ENCODE peak calls at places on chromosome 15, in nine cellular contexts. U, H, E, B, O, P, V, N and I are unnamed samples.

GRCh38 chr15:69446947-69447346 is 5.7 kb upstream of the RPLP1 start:
- DNase-seq in U (no peak), H (no peak), E (no peak), B (no peak), O (no peak), P (no peak), V (no peak), N (no peak), I (no peak)

GRCh38 chr15:89822951-89823701 is 8.5 kb upstream of the ANPEP start:
- DNase-seq in U (peak; percentile 18), H (peak; percentile 73), E (peak; percentile 80), B (no peak), O (no peak), P (no peak), V (no peak), N (peak; percentile 74), I (peak; percentile 83)

GRCh38 chr15:78167227-78167888 is 18.2 kb downstream of the IDH3A start:
- DNase-seq in U (no peak), H (no peak), E (no peak), B (no peak), O (no peak), P (no peak), V (no peak), N (no peak), I (no peak)

GRCh38 chr15:26772588-26773484 is at the start of gene GABRB3:
- DNase-seq in U (no peak), H (no peak), E (peak; percentile 2), B (no peak), O (no peak), P (peak; percentile 58), V (no peak), N (peak; percentile 93), I (no peak)

GRCh38 chr15:39468828-39469227 is 112.1 kb upstream of the THBS1 start:
- DNase-seq in U (peak; percentile 37), H (no peak), E (no peak), B (no peak), O (no peak), P (no peak), V (no peak), N (no peak), I (no peak)

GRCh38 chr15:31459011-31459748 is 132.5 kb downstream of the KLF13 start:
- DNase-seq in U (peak; percentile 37), H (no peak), E (peak; percentile 51), B (no peak), O (peak; percentile 63), P (no peak), V (no peak), N (no peak), I (no peak)

GRCh38 chr15:68644088-68644904 is 65.5 kb downstream of the CORO2B start:
- DNase-seq in U (peak; percentile 90), H (peak; percentile 89), E (peak; percentile 91), B (no peak), O (no peak), P (no peak), V (peak; percentile 46), N (no peak), I (peak; percentile 91)

GRCh38 chr15:90407871-90408317 is 19.9 kb downstream of the IQGAP1 start:
- DNase-seq in U (peak; percentile 61), H (peak; percentile 64), E (peak; percentile 38), B (peak; percentile 90), O (no peak), P (no peak), V (no peak), N (no peak), I (peak; percentile 64)

GRCh38 chr15:70854669-70854976 is 666 bp upstream of the LARP6 start:
- DNase-seq in U (peak; percentile 62), H (peak; percentile 72), E (peak; percentile 77), B (peak; percentile 36), O (no peak), P (no peak), V (no peak), N (no peak), I (no peak)

GRCh38 chr15:49901867-49902775 is 216.9 kb downstream of the ATP8B4 start:
- DNase-seq in U (peak; percentile 65), H (peak; percentile 91), E (peak; percentile 78), B (no peak), O (no peak), P (no peak), V (no peak), N (no peak), I (peak; percentile 15)

GRCh38 chr15:52344592-52344991 is 49.0 kb upstream of the MYO5C start:
- DNase-seq in U (no peak), H (no peak), E (no peak), B (no peak), O (no peak), P (no peak), V (no peak), N (no peak), I (no peak)

GRCh38 chr15:68982002-68982401 is 32.5 kb upstream of the NOX5 start:
- DNase-seq in U (no peak), H (no peak), E (no peak), B (no peak), O (no peak), P (no peak), V (no peak), N (no peak), I (no peak)

GRCh38 chr15:39304201-39304841 is 276.6 kb upstream of the THBS1 start:
- DNase-seq in U (peak; percentile 99), H (peak; percentile 58), E (no peak), B (no peak), O (no peak), P (no peak), V (no peak), N (no peak), I (peak; percentile 90)

GRCh38 chr15:41501191-41501917 is 7.7 kb downstream of the ITPKA start:
- DNase-seq in U (peak; percentile 44), H (no peak), E (no peak), B (peak; percentile 46), O (no peak), P (no peak), V (no peak), N (peak; percentile 75), I (peak; percentile 65)

GRCh38 chr15:64865998-64866520 is 24.3 kb downstream of the PLEKHO2 start:
- DNase-seq in U (peak; percentile 98), H (peak; percentile 63), E (peak; percentile 39), B (no peak), O (peak; percentile 29), P (no peak), V (no peak), N (no peak), I (peak; percentile 85)

GRCh38 chr15:52112203-52112750 is 298 bp downstream of the BCL2L10 start:
- DNase-seq in U (no peak), H (no peak), E (no peak), B (peak; percentile 48), O (peak; percentile 37), P (no peak), V (no peak), N (peak; percentile 82), I (no peak)

GRCh38 chr15:76501726-76502125 is 165.2 kb downstream of the ISL2 start:
- DNase-seq in U (peak; percentile 55), H (peak; percentile 1), E (peak; percentile 2), B (no peak), O (no peak), P (no peak), V (no peak), N (no peak), I (peak; percentile 9)

GRCh38 chr15:29681486-29681845 is 140.8 kb downstream of the TJP1 start:
- DNase-seq in U (no peak), H (no peak), E (no peak), B (no peak), O (no peak), P (no peak), V (no peak), N (no peak), I (no peak)

GRCh38 chr15:65377105-65377975 is 462 bp downstream of the IGDCC3 start:
- DNase-seq in U (no peak), H (peak; percentile 8), E (peak; percentile 36), B (peak; percentile 21), O (no peak), P (no peak), V (no peak), N (peak; percentile 83), I (peak; percentile 51)

GRCh38 chr15:23565395-23566069 is at the start of gene MKRN3:
- DNase-seq in U (peak; percentile 7), H (peak; percentile 41), E (peak; percentile 59), B (peak; percentile 35), O (peak; percentile 18), P (peak; percentile 70), V (no peak), N (peak; percentile 70), I (peak; percentile 37)

DNA sequence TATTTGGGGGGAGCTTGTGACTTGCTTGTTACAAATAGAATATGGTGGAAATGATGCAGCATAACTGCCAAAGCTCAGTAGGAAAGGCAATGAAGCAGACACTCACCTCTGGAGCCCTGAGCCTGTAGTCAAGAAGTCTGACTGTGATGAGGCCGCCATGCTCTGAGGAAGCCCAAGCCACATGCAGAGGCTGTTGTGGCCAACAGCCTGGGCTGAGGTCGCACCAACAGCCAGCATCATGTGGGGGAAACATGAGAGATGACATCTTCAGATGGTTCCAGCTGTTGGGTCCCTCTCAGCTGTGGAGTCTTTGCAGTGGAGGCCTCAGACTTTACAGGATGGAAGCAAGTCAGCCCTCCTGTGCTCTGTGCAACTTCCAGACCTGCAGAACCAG is 161.4 kb downstream of the CHSY1 start:
- DNase-seq in U (no peak), H (no peak), E (no peak), B (no peak), O (no peak), P (no peak), V (no peak), N (no peak), I (no peak)
- H3K4me3 ChIP-seq in U (no peak overlapping the region), H (no peak overlapping the region), E (no peak overlapping the region), B (no peak overlapping the region), O (no peak overlapping the region), P (no peak overlapping the region), V (no peak overlapping the region), N (no peak overlapping the region), I (no peak overlapping the region)

GRCh38 chr15:63051701-63052066 is 9.1 kb downstream of the TPM1 start:
- DNase-seq in U (no peak), H (no peak), E (no peak), B (no peak), O (no peak), P (no peak), V (no peak), N (no peak), I (no peak)
- H3K4me3 ChIP-seq in U (no peak overlapping the region), H (no peak overlapping the region), E (no peak overlapping the region), B (no peak overlapping the region), O (peak overlapping the region; percentile 10), P (no peak overlapping the region), V (peak overlapping the region; percentile 94), N (no peak overlapping the region), I (no peak overlapping the region)

GRCh38 chr15:73318463-73319351 is 50.1 kb downstream of the HCN4 start:
- DNase-seq in U (no peak), H (no peak), E (no peak), B (no peak), O (no peak), P (no peak), V (no peak), N (peak; percentile 92), I (no peak)
- H3K4me3 ChIP-seq in U (no peak overlapping the region), H (no peak overlapping the region), E (no peak overlapping the region), B (no peak overlapping the region), O (no peak overlapping the region), P (no peak overlapping the region), V (no peak overlapping the region), N (no peak overlapping the region), I (no peak overlapping the region)

DNA sequence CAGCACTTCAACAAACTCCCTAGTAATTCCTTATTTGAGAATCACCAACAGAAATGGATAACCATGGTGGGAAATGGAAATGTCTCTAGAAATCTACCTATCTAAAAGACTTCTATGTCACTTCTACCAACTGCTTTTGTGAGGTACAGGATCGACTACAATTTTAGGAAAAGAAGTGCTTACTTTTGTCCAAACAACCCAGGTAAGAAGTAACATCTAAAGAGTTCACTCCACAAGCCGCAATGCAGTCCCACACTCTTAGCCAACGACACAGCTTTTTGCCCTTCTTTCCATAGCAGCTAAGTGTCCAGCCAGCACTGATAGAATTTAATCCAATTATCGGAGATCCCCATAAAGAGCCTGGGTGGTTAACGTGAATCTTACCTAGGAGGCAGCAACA is 28.1 kb downstream of the ANXA2 start:
- DNase-seq in U (no peak), H (no peak), E (no peak), B (no peak), O (no peak), P (no peak), V (no peak), N (no peak), I (no peak)
- H3K4me3 ChIP-seq in U (no peak overlapping the region), H (no peak overlapping the region), E (no peak overlapping the region), B (no peak overlapping the region), O (no peak overlapping the region), P (no peak overlapping the region), V (no peak overlapping the region), N (no peak overlapping the region), I (no peak overlapping the region)